ENCODE peak calls at places on chromosomes 7 and 10, in four cellular contexts. J, A, L and W are unnamed samples.
A peak's percentile ranks its signal among the peaks of the same experiment; 100 is the strongest.

GRCh38 chr7:39592586-39592985 is 26.4 kb downstream of the YAE1 start:
- DNase-seq in J (no peak), L (no peak), A (no peak), W (peak; percentile 60)

GRCh38 chr10:109456566-109457361 is 466.5 kb downstream of the XPNPEP1 start:
- DNase-seq in J (no peak), A (no peak), L (peak; percentile 49), W (no peak)

GRCh38 chr10:36173364-36173763 is 531.3 kb upstream of the FZD8 start:
- DNase-seq in L (no peak), J (no peak), A (no peak), W (peak; percentile 74)

GRCh38 chr7:135704074-135704473 is 23.9 kb downstream of the SLC13A4 start:
- DNase-seq in L (no peak), A (no peak), J (no peak), W (no peak)

GRCh38 chr7:151123485-151124204 is 37.4 kb downstream of the AGAP3 start:
- DNase-seq in J (no peak), A (peak; percentile 78), L (peak; percentile 85), W (peak; percentile 68)

GRCh38 chr10:112663181-112663879 is 216.3 kb downstream of the VTI1A start:
- DNase-seq in L (no peak), J (no peak), A (no peak), W (peak; percentile 55)

GRCh38 chr10:43029043-43029442 is 47.8 kb upstream of the RET start:
- DNase-seq in J (no peak), A (no peak), L (no peak), W (no peak)

GRCh38 chr10:69051303-69051702 is 36.6 kb upstream of the SRGN start:
- DNase-seq in J (no peak), A (no peak), L (no peak), W (no peak)

GRCh38 chr7:102843850-102844249 is 69.0 kb upstream of the LRRC17 start:
- DNase-seq in A (no peak), J (no peak), L (no peak), W (no peak)

GRCh38 chr7:13282377-13282980 is 595.0 kb downstream of the ARL4A start:
- DNase-seq in J (no peak), A (no peak), L (no peak), W (no peak)

GRCh38 chr10:62810131-62810530 is 5.6 kb downstream of the ADO start:
- DNase-seq in J (no peak), A (no peak), L (no peak), W (no peak)

GRCh38 chr7:98289333-98289875 is 7.9 kb downstream of the BRI3 start:
- DNase-seq in J (no peak), L (no peak), A (no peak), W (no peak)

GRCh38 chr7:98286093-98286525 is 4.6 kb downstream of the BRI3 start:
- DNase-seq in L (peak; percentile 77), J (no peak), A (no peak), W (peak; percentile 50)

GRCh38 chr7:98287486-98287959 is 6.0 kb downstream of the BRI3 start:
- DNase-seq in J (peak; percentile 95), A (no peak), L (peak; percentile 73), W (no peak)

GRCh38 chr7:98286701-98287485 is 5.4 kb downstream of the BRI3 start:
- DNase-seq in A (no peak), J (no peak), L (no peak), W (no peak)

GRCh38 chr7:98288064-98288823 is 6.8 kb downstream of the BRI3 start:
- DNase-seq in A (no peak), J (no peak), L (no peak), W (no peak)
- H3K4me1 ChIP-seq in A (peaks cover 62% of the 10 kb centered on the region), J (peaks cover 38% of the 10 kb centered on the region), L (peaks cover 36% of the 10 kb centered on the region), W (peaks cover 41% of the 10 kb centered on the region)

GRCh38 chr10:95464280-95464679 is 96.9 kb downstream of the SORBS1 start:
- DNase-seq in J (no peak), L (no peak), A (no peak), W (no peak)

GRCh38 chr10:95467162-95467599 is 94.0 kb downstream of the SORBS1 start:
- DNase-seq in A (no peak), L (no peak), J (no peak), W (no peak)

GRCh38 chr10:95459446-95459845 is 101.7 kb downstream of the SORBS1 start:
- DNase-seq in J (no peak), A (no peak), L (no peak), W (no peak)

GRCh38 chr10:95466450-95466849 is 94.7 kb downstream of the SORBS1 start:
- DNase-seq in L (no peak), A (no peak), J (no peak), W (no peak)

DNA sequence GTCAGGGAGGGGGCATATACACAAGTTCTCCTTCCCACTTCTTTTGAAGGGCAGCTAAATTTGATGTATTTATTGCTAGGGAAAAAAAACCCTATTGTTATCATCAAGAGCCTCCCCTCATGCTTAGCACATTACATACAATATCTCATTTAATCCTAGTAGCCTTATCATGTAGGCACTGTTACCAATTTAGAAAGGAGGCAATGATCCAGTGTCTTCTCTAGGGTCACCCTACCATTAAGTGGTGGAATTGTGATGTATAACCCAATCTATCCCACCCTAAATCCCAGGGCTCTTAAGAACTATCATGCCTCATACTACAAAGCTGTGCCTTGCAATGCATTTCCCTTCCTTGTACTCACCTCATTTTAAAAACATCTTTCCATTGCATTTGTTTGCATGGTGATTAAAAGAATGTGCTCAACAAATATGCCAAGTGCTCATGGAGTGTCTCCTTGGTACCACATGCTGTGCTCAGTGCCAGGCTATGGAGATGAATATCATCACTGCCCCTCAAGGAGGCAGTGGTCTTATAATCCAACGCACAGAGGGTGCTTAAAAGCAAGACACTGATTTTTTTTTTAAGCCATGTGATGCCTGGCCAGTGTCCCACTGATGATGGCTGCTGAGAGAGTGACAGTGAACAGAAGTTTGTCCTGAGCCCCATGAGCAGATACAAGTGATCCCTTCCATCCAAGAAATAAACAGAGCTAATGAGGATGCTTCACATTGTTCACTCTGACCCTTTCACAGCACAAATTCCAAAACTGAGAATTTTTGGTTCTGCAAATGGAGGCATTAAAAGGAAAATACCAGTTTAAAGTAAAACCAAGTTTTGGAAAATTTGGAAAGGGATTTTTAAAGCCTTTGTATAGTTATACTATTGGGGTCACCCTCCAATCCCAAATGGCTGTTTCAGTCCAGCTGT is 98.2 kb downstream of the SORBS1 start:
- DNase-seq in J (no peak), L (no peak), A (no peak), W (no peak)
- H3K4me1 ChIP-seq in J (no peaks in the 10 kb centered on the region), L (peaks cover 35% of the 10 kb centered on the region), A (peaks cover 26% of the 10 kb centered on the region), W (no peaks in the 10 kb centered on the region)

DNA sequence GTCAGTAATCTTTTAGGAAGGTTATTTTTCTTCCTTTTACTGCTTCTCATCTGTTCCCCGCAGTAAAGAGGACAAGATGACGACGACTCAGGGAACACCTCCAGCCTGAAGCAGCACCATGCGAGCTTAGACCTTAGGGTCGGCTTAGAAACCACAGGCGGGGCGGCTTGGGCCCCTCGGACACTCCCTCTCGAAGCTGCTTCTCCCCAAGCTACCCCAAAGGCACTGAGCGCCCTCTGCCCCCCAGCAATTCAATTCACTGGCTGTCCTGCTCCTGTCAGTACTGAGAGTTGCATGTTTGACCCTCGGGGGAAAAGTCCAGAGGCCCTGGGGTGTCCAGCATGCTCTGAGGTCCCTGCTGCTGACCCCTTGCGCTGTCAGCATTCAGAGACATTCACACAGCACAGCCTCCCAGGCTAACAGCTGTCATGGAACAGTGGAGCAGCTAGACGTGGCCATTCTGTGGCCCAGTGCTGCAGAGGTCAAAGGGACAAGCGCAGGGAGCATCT is 112.7 kb downstream of the EGFR start:
- DNase-seq in L (no peak), J (no peak), A (no peak), W (no peak)
- H3K4me1 ChIP-seq in L (no peaks in the 10 kb centered on the region), J (peaks cover 88% of the 10 kb centered on the region), A (peaks cover 86% of the 10 kb centered on the region), W (peaks cover 87% of the 10 kb centered on the region)

DNA sequence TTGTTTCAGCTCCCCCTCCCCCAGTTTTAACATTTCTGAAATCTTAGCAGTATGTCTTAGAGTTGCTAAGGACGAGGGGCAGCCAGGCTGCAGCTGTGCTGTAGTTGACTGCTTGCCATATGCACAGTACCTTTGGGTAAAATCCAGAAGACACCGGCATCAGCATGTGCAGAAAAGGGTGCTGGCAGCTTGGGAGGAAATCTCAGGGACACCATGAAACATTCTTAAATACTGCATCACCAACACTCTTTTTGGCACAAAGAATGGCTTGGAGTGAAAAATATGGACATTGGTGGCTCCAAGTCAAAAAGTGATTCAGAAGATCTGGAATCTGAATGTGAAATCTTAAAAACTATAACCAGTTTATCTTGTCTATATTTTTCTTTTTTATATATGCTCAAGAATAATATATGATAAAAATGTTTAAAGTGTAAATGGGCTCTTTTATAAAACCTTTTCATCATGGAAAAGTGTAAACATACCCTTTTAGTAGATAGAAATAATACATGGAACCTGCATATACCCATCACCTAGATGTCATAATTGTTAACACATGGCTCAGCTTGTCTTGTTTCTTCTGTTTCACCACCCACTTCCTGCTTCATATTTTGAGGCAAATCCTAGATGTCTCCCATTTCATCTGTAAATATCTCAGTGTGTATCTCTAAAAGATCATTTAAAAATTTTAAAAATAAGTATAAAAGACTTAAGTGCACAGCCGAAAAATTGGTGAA is 34.4 kb upstream of the ARMS2 start:
- DNase-seq in A (no peak), L (no peak), J (no peak), W (no peak)
- H3K4me1 ChIP-seq in A (no peaks in the 10 kb centered on the region), L (no peaks in the 10 kb centered on the region), J (peaks cover 25% of the 10 kb centered on the region), W (no peaks in the 10 kb centered on the region)

DNA sequence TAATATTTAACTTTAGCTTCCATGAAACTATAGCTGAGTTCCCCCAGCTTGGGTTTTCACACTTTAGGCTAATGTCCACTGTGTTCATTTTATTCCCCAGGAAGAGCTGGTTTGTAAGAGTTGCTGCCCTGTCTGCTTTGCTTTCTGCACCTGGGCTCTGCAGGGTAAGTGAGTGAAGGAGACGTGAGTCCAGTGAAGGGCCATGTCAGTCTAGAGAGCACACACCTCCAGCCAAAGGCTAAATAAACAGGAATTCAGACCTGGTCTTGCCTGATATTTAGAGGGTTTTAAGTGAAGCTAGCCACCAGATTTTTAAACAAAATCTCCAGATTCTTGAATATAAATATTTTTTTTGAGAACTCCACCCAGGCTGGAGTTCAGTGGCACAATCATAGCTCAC is 24.5 kb upstream of the FZD1 start:
- DNase-seq in A (no peak), L (no peak), J (no peak), W (no peak)
- H3K4me1 ChIP-seq in A (no peaks in the 10 kb centered on the region), L (peaks cover 17% of the 10 kb centered on the region), J (peaks cover 3% of the 10 kb centered on the region), W (peaks cover 11% of the 10 kb centered on the region)

DNA sequence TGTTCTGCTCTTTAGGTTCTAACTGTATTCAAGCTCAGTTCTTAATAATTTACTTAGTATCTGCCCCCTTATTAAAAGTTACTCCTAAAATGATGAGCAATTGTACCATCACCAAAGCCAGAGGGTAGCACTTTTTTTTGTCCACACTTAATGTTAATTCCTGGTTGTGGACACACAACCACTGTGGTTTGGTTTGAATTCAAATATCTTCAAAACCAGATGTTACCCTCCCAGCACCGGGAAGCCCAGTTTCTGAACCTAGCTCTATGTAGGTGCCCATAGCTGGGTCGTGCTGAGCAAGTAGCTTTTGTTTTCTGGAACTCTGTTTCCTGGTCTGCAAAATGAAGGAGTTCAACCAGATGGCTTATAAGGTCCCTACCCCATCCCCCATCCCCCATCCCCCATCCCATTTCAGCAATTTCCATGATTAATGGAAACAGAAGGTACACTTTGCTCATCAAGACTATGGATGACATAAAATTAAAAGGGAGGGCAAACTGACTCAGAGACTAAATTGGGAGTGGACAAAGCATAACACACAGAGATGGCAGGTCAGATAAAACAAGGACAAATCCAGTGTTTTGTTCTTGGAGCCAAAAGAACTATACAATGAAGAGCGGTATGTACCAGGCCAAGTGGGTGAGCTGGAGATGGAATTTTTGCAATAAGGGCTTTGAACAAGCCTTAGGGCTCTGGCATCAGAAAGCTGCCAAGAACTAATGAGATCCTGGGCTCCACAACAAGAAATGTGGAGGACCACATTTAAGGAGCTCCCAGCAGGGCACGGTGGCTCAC is 56.7 kb downstream of the DLG5 start:
- DNase-seq in A (no peak), J (no peak), L (no peak), W (no peak)
- H3K4me1 ChIP-seq in A (peaks cover 11% of the 10 kb centered on the region), J (peaks cover 74% of the 10 kb centered on the region), L (no peaks in the 10 kb centered on the region), W (peaks cover 23% of the 10 kb centered on the region)